ENCODE peak calls at places on chromosomes 5 and 9, in seven cellular contexts. One of them, this sample, is unnamed. For H3K36me3, the result is how much of the 10 kb centered on the place peaks cover.

GRCh38 chr5:124370601-124371000 is 375.8 kb downstream of the ZNF608 start:
- DNase-seq in PC-3: no peak
- DNase-seq in CD8-positive, alpha-beta T cell: no peak
- DNase-seq in sigmoid colon: no peak
- DNase-seq in cardiac muscle cell: no peak
- DNase-seq in ovary: no peak
- DNase-seq in heart left ventricle: no peak
- DNase-seq in this sample: no peak

GRCh38 chr5:65926893-65927292 is 518 bp downstream of the ERBIN start:
- DNase-seq in PC-3: no peak
- DNase-seq in CD8-positive, alpha-beta T cell: no peak
- DNase-seq in sigmoid colon: no peak
- DNase-seq in cardiac muscle cell: peak
- DNase-seq in ovary: no peak
- DNase-seq in heart left ventricle: no peak
- DNase-seq in this sample: no peak

GRCh38 chr9:75937859-75938258 is 47.4 kb downstream of the PCSK5 start:
- DNase-seq in PC-3: no peak
- DNase-seq in CD8-positive, alpha-beta T cell: no peak
- DNase-seq in sigmoid colon: no peak
- DNase-seq in cardiac muscle cell: peak
- DNase-seq in ovary: no peak
- DNase-seq in heart left ventricle: no peak
- DNase-seq in this sample: no peak

GRCh38 chr5:144170276-144171024 is at the start of the genes KCTD16 and YIPF5:
- DNase-seq in PC-3: peak
- DNase-seq in CD8-positive, alpha-beta T cell: peak
- DNase-seq in sigmoid colon: peak
- DNase-seq in cardiac muscle cell: peak
- DNase-seq in ovary: peak
- DNase-seq in heart left ventricle: peak
- DNase-seq in this sample: peak

GRCh38 chr9:128316421-128316820 is 5.8 kb downstream of the TRUB2 start:
- DNase-seq in PC-3: no peak
- DNase-seq in CD8-positive, alpha-beta T cell: no peak
- DNase-seq in sigmoid colon: no peak
- DNase-seq in cardiac muscle cell: no peak
- DNase-seq in ovary: no peak
- DNase-seq in heart left ventricle: no peak
- DNase-seq in this sample: no peak

GRCh38 chr5:139808481-139809330 is 13.1 kb downstream of the PSD2 start:
- DNase-seq in PC-3: peak
- DNase-seq in CD8-positive, alpha-beta T cell: no peak
- DNase-seq in sigmoid colon: no peak
- DNase-seq in cardiac muscle cell: peak
- DNase-seq in ovary: peak
- DNase-seq in heart left ventricle: peak
- DNase-seq in this sample: peak

GRCh38 chr5:180155331-180155881 is 53.6 kb downstream of the RASGEF1C start:
- DNase-seq in PC-3: no peak
- DNase-seq in CD8-positive, alpha-beta T cell: no peak
- DNase-seq in sigmoid colon: peak
- DNase-seq in cardiac muscle cell: no peak
- DNase-seq in ovary: no peak
- DNase-seq in heart left ventricle: peak
- DNase-seq in this sample: no peak

GRCh38 chr5:53019320-53019719 is 30.2 kb downstream of the ITGA2 start:
- DNase-seq in PC-3: peak
- DNase-seq in CD8-positive, alpha-beta T cell: no peak
- DNase-seq in sigmoid colon: no peak
- DNase-seq in cardiac muscle cell: peak
- DNase-seq in ovary: no peak
- DNase-seq in heart left ventricle: no peak
- DNase-seq in this sample: no peak

GRCh38 chr9:99807276-99807852 is 14.3 kb upstream of the NR4A3 start:
- DNase-seq in PC-3: peak
- DNase-seq in CD8-positive, alpha-beta T cell: no peak
- DNase-seq in sigmoid colon: peak
- DNase-seq in cardiac muscle cell: peak
- DNase-seq in ovary: peak
- DNase-seq in heart left ventricle: peak
- DNase-seq in this sample: peak

GRCh38 chr9:82206490-82206889 is 217.9 kb downstream of the SPATA31D1 start:
- DNase-seq in PC-3: peak
- DNase-seq in CD8-positive, alpha-beta T cell: no peak
- DNase-seq in sigmoid colon: no peak
- DNase-seq in cardiac muscle cell: no peak
- DNase-seq in ovary: no peak
- DNase-seq in heart left ventricle: no peak
- DNase-seq in this sample: no peak

GRCh38 chr5:124956471-124957029 is 210.1 kb upstream of the ZNF608 start:
- DNase-seq in PC-3: no peak
- DNase-seq in CD8-positive, alpha-beta T cell: no peak
- DNase-seq in sigmoid colon: no peak
- DNase-seq in cardiac muscle cell: no peak
- DNase-seq in ovary: no peak
- DNase-seq in heart left ventricle: no peak
- DNase-seq in this sample: no peak

GRCh38 chr9:35489313-35490154 is at the start of gene RUSC2:
- DNase-seq in PC-3: peak
- DNase-seq in CD8-positive, alpha-beta T cell: peak
- DNase-seq in sigmoid colon: peak
- DNase-seq in cardiac muscle cell: peak
- DNase-seq in ovary: peak
- DNase-seq in heart left ventricle: peak
- DNase-seq in this sample: peak

GRCh38 chr5:89289604-89290003 is 406.6 kb upstream of the MEF2C start:
- DNase-seq in PC-3: no peak
- DNase-seq in CD8-positive, alpha-beta T cell: no peak
- DNase-seq in sigmoid colon: no peak
- DNase-seq in cardiac muscle cell: peak
- DNase-seq in ovary: no peak
- DNase-seq in heart left ventricle: no peak
- DNase-seq in this sample: no peak

GRCh38 chr5:1555011-1555807 is 31.4 kb upstream of the LPCAT1 start:
- DNase-seq in PC-3: peak
- DNase-seq in CD8-positive, alpha-beta T cell: no peak
- DNase-seq in sigmoid colon: peak
- DNase-seq in cardiac muscle cell: peak
- DNase-seq in ovary: no peak
- DNase-seq in heart left ventricle: peak
- DNase-seq in this sample: no peak

GRCh38 chr9:14485366-14485765 is 171.4 kb upstream of the NFIB start:
- DNase-seq in PC-3: peak
- DNase-seq in CD8-positive, alpha-beta T cell: no peak
- DNase-seq in sigmoid colon: no peak
- DNase-seq in cardiac muscle cell: no peak
- DNase-seq in ovary: no peak
- DNase-seq in heart left ventricle: no peak
- DNase-seq in this sample: no peak

GRCh38 chr9:132235894-132236661 is 74.2 kb downstream of the NTNG2 start:
- DNase-seq in PC-3: peak
- DNase-seq in CD8-positive, alpha-beta T cell: peak
- DNase-seq in sigmoid colon: peak
- DNase-seq in cardiac muscle cell: peak
- DNase-seq in ovary: peak
- DNase-seq in heart left ventricle: peak
- DNase-seq in this sample: no peak

GRCh38 chr5:154118832-154119442 is 71.6 kb upstream of the GALNT10 start:
- DNase-seq in PC-3: peak
- DNase-seq in CD8-positive, alpha-beta T cell: no peak
- DNase-seq in sigmoid colon: no peak
- DNase-seq in cardiac muscle cell: no peak
- DNase-seq in ovary: no peak
- DNase-seq in heart left ventricle: no peak
- DNase-seq in this sample: no peak

GRCh38 chr9:83544002-83544698 is 5.9 kb upstream of the FRMD3 start:
- DNase-seq in PC-3: peak
- DNase-seq in CD8-positive, alpha-beta T cell: no peak
- DNase-seq in sigmoid colon: no peak
- DNase-seq in cardiac muscle cell: peak
- DNase-seq in ovary: no peak
- DNase-seq in heart left ventricle: no peak
- DNase-seq in this sample: no peak

GRCh38 chr9:116156621-116157314 is 3.2 kb downstream of the PAPPA start:
- DNase-seq in PC-3: peak
- DNase-seq in CD8-positive, alpha-beta T cell: no peak
- DNase-seq in sigmoid colon: peak
- DNase-seq in cardiac muscle cell: peak
- DNase-seq in ovary: peak
- DNase-seq in heart left ventricle: peak
- DNase-seq in this sample: peak

GRCh38 chr5:177430972-177431316 is 4.5 kb downstream of the GRK6 start:
- DNase-seq in PC-3: no peak
- DNase-seq in CD8-positive, alpha-beta T cell: no peak
- DNase-seq in sigmoid colon: no peak
- DNase-seq in cardiac muscle cell: no peak
- DNase-seq in ovary: no peak
- DNase-seq in heart left ventricle: no peak
- DNase-seq in this sample: no peak

GRCh38 chr5:172901012-172901780 is 58.0 kb upstream of the RPL26L1 start:
- DNase-seq in PC-3: no peak
- DNase-seq in CD8-positive, alpha-beta T cell: no peak
- DNase-seq in sigmoid colon: peak
- DNase-seq in cardiac muscle cell: peak
- DNase-seq in ovary: peak
- DNase-seq in heart left ventricle: peak
- DNase-seq in this sample: peak

GRCh38 chr5:150731669-150732068 is 27.1 kb downstream of the DCTN4 start:
- DNase-seq in PC-3: no peak
- DNase-seq in CD8-positive, alpha-beta T cell: no peak
- DNase-seq in sigmoid colon: no peak
- DNase-seq in cardiac muscle cell: no peak
- DNase-seq in ovary: no peak
- DNase-seq in heart left ventricle: no peak
- DNase-seq in this sample: no peak
- H3K36me3 ChIP-seq in PC-3: half or more
- H3K36me3 ChIP-seq in CD8-positive, alpha-beta T cell: under half
- H3K36me3 ChIP-seq in sigmoid colon: under half
- H3K36me3 ChIP-seq in cardiac muscle cell: half or more
- H3K36me3 ChIP-seq in ovary: under half
- H3K36me3 ChIP-seq in heart left ventricle: under half
- H3K36me3 ChIP-seq in this sample: under half

GRCh38 chr9:19551124-19551929 is 142.5 kb downstream of the ACER2 start:
- DNase-seq in PC-3: no peak
- DNase-seq in CD8-positive, alpha-beta T cell: no peak
- DNase-seq in sigmoid colon: no peak
- DNase-seq in cardiac muscle cell: no peak
- DNase-seq in ovary: no peak
- DNase-seq in heart left ventricle: no peak
- DNase-seq in this sample: no peak
- H3K4me3 ChIP-seq in PC-3: peak
- H3K4me3 ChIP-seq in CD8-positive, alpha-beta T cell: no peak
- H3K4me3 ChIP-seq in sigmoid colon: no peak
- H3K4me3 ChIP-seq in cardiac muscle cell: no peak
- H3K4me3 ChIP-seq in ovary: peak
- H3K4me3 ChIP-seq in heart left ventricle: peak
- H3K4me3 ChIP-seq in this sample: no peak

DNA sequence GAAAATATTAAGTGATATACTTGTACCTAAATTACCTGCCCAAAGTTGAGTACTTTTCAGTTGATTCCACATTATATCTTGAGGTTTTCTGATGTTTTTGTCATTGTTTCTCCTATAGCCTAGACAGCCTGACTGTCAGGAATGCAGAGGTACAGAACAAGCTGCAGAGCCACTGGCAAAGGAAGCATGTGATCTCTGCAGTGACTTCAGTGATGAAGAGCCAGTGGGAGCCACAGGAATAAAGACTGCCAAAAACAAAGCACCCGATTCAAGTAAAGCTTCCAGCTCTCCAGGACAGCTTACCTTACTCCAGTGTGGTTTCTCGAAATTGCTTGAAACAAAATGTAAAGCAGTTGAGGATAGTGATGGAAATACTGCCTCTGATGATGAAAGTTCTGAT is 96.3 kb downstream of the ERCC6L2 start:
- DNase-seq in PC-3: no peak
- DNase-seq in CD8-positive, alpha-beta T cell: no peak
- DNase-seq in sigmoid colon: no peak
- DNase-seq in cardiac muscle cell: no peak
- DNase-seq in ovary: no peak
- DNase-seq in heart left ventricle: no peak
- DNase-seq in this sample: no peak
- H3K36me3 ChIP-seq in PC-3: under half
- H3K36me3 ChIP-seq in CD8-positive, alpha-beta T cell: under half
- H3K36me3 ChIP-seq in sigmoid colon: under half
- H3K36me3 ChIP-seq in cardiac muscle cell: under half
- H3K36me3 ChIP-seq in ovary: under half
- H3K36me3 ChIP-seq in heart left ventricle: under half
- H3K36me3 ChIP-seq in this sample: under half

DNA sequence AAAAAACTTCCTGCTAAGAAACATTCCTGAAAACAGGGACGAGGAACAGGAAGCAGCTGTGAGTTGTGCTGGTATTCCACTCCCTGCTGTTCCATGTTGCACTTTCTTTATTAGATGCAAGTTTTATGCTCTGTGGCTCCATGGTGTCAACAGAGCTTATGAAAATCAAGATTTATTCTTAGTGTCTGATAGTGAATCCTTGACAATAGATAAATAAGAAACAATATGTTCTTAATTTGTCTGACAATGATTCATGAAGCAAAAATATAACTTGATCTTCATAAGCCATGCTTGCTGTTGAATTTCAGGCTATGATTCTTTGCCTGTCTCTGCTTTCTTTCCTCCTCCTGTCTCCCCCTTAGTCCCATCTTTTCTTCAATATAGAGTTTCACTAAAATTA is 119.6 kb downstream of the DROSHA start:
- DNase-seq in PC-3: no peak
- DNase-seq in CD8-positive, alpha-beta T cell: no peak
- DNase-seq in sigmoid colon: no peak
- DNase-seq in cardiac muscle cell: peak
- DNase-seq in ovary: no peak
- DNase-seq in heart left ventricle: no peak
- DNase-seq in this sample: no peak
- H3K4me3 ChIP-seq in PC-3: no peak
- H3K4me3 ChIP-seq in CD8-positive, alpha-beta T cell: no peak
- H3K4me3 ChIP-seq in sigmoid colon: no peak
- H3K4me3 ChIP-seq in cardiac muscle cell: no peak
- H3K4me3 ChIP-seq in ovary: no peak
- H3K4me3 ChIP-seq in heart left ventricle: no peak
- H3K4me3 ChIP-seq in this sample: no peak

DNA sequence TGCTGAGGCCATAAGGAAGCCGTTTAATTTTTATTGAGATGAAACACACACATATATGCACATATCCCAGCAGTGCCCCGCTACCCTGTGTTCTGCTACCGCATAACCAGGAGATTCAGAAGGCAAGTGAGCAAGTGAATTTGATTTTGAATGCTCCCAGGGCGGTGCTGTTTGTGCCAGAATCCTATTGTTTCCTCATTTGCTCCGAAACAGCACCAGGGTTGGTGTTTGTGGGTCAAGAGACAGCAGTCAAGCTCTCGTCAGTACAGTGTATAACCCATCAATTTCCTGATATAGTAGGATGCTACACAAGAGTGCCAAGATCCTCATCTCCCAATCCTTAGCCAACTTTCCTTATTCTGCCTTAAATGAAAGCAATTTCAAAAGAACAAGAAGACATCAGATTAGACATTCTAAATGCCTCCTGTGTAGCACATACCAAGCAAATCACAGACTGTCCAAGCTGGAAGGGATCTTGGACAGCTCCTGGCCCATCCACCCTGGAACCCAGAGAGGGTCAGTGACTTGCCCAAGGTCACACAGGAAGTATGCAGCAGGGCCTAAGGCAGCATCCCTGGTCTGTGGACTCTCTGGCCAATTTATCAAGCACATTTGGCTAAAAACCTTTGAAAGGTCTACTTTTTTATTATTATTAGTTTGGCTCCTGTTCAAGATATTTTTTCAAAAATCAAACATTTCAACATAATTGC is 4.5 kb downstream of the WHRN start:
- DNase-seq in PC-3: no peak
- DNase-seq in CD8-positive, alpha-beta T cell: no peak
- DNase-seq in sigmoid colon: no peak
- DNase-seq in cardiac muscle cell: no peak
- DNase-seq in ovary: no peak
- DNase-seq in heart left ventricle: no peak
- DNase-seq in this sample: no peak
- H3K36me3 ChIP-seq in PC-3: under half
- H3K36me3 ChIP-seq in CD8-positive, alpha-beta T cell: under half
- H3K36me3 ChIP-seq in sigmoid colon: under half
- H3K36me3 ChIP-seq in cardiac muscle cell: under half
- H3K36me3 ChIP-seq in ovary: under half
- H3K36me3 ChIP-seq in heart left ventricle: under half
- H3K36me3 ChIP-seq in this sample: under half

This sample was measured in kidney.